ENCODE peak calls at places on chromosomes 11 and 22, in four cellular contexts. One of them, this sample, is unnamed.

GRCh38 chr11:129321076-129321475 is 54.6 kb upstream of the BARX2 start:
- DNase-seq in H1: no peak
- DNase-seq in GM12878: no peak
- DNase-seq in K562: no peak
- DNase-seq in this sample: peak

GRCh38 chr11:129416080-129416820 is 40.6 kb downstream of the BARX2 start:
- DNase-seq in H1: no peak
- DNase-seq in GM12878: no peak
- DNase-seq in K562: no peak
- DNase-seq in this sample: no peak

GRCh38 chr11:79437981-79438630 is 2.7 kb downstream of the TENM4 start:
- DNase-seq in H1: no peak
- DNase-seq in GM12878: no peak
- DNase-seq in K562: no peak
- DNase-seq in this sample: no peak

GRCh38 chr22:20238567-20239062 is 29.5 kb downstream of the RTN4R start:
- DNase-seq in H1: peak
- DNase-seq in GM12878: no peak
- DNase-seq in K562: peak
- DNase-seq in this sample: peak

GRCh38 chr11:34915136-34916013 is 804 bp downstream of the APIP start:
- DNase-seq in H1: no peak
- DNase-seq in GM12878: no peak
- DNase-seq in K562: no peak
- DNase-seq in this sample: no peak

GRCh38 chr11:12631651-12632050 is 42.6 kb upstream of the TEAD1 start:
- DNase-seq in H1: no peak
- DNase-seq in GM12878: no peak
- DNase-seq in K562: no peak
- DNase-seq in this sample: no peak

GRCh38 chr11:30451167-30451566 is 128.3 kb downstream of the ARL14EP start:
- DNase-seq in H1: no peak
- DNase-seq in GM12878: no peak
- DNase-seq in K562: no peak
- DNase-seq in this sample: no peak

GRCh38 chr22:21582801-21583740 is 15.6 kb downstream of the UBE2L3 start:
- DNase-seq in H1: no peak
- DNase-seq in GM12878: no peak
- DNase-seq in K562: no peak
- DNase-seq in this sample: no peak

GRCh38 chr22:41925783-41926460 is 684 bp downstream of the TNFRSF13C start:
- DNase-seq in H1: no peak
- DNase-seq in GM12878: no peak
- DNase-seq in K562: peak
- DNase-seq in this sample: peak

GRCh38 chr11:61037694-61038093 is 64.6 kb upstream of the CD5 start:
- DNase-seq in H1: no peak
- DNase-seq in GM12878: no peak
- DNase-seq in K562: no peak
- DNase-seq in this sample: no peak

GRCh38 chr11:19995131-19995530 is 165.1 kb downstream of the DBX1 start:
- DNase-seq in H1: no peak
- DNase-seq in GM12878: no peak
- DNase-seq in K562: peak
- DNase-seq in this sample: peak

GRCh38 chr11:79413258-79413657 is 27.6 kb downstream of the TENM4 start:
- DNase-seq in H1: no peak
- DNase-seq in GM12878: no peak
- DNase-seq in K562: no peak
- DNase-seq in this sample: no peak

GRCh38 chr11:75855191-75855590 is 40.2 kb downstream of the UVRAG start:
- DNase-seq in H1: no peak
- DNase-seq in GM12878: no peak
- DNase-seq in K562: no peak
- DNase-seq in this sample: no peak

GRCh38 chr22:29744902-29745301 is 21.9 kb downstream of the ZMAT5 start:
- DNase-seq in H1: no peak
- DNase-seq in GM12878: no peak
- DNase-seq in K562: no peak
- DNase-seq in this sample: no peak

GRCh38 chr11:10019906-10020682 is 273.9 kb downstream of the SBF2 start:
- DNase-seq in H1: no peak
- DNase-seq in GM12878: no peak
- DNase-seq in K562: no peak
- DNase-seq in this sample: peak

GRCh38 chr11:122604626-122605025 is 50.9 kb upstream of the UBASH3B start:
- DNase-seq in H1: no peak
- DNase-seq in GM12878: no peak
- DNase-seq in K562: no peak
- DNase-seq in this sample: no peak

GRCh38 chr11:61026121-61027031 is 54.9 kb downstream of the CD6 start:
- DNase-seq in H1: no peak
- DNase-seq in GM12878: no peak
- DNase-seq in K562: no peak
- DNase-seq in this sample: no peak

GRCh38 chr11:102485095-102485722 is 32.6 kb upstream of the TMEM123 start:
- DNase-seq in H1: no peak
- DNase-seq in GM12878: no peak
- DNase-seq in K562: no peak
- DNase-seq in this sample: peak

GRCh38 chr11:73240190-73240781 is 22.2 kb downstream of the P2RY2 start:
- DNase-seq in H1: no peak
- DNase-seq in GM12878: no peak
- DNase-seq in K562: no peak
- DNase-seq in this sample: no peak

GRCh38 chr11:130645164-130645859 is 196.9 kb downstream of the ADAMTS15 start:
- DNase-seq in H1: no peak
- DNase-seq in GM12878: no peak
- DNase-seq in K562: no peak
- DNase-seq in this sample: no peak

GRCh38 chr11:44315947-44316387 is 6.0 kb upstream of the ALX4 start:
- DNase-seq in H1: no peak
- DNase-seq in GM12878: no peak
- DNase-seq in K562: no peak
- DNase-seq in this sample: no peak

GRCh38 chr22:38260760-38261477 is 11.9 kb downstream of the TMEM184B start:
- DNase-seq in H1: no peak
- DNase-seq in GM12878: no peak
- DNase-seq in K562: no peak
- DNase-seq in this sample: peak

GRCh38 chr11:93166867-93167266 is 30.9 kb downstream of the SLC36A4 start:
- DNase-seq in H1: no peak
- DNase-seq in GM12878: no peak
- DNase-seq in K562: no peak
- DNase-seq in this sample: no peak

GRCh38 chr11:66915866-66916265 is 42.3 kb downstream of the PC start:
- DNase-seq in H1: no peak
- DNase-seq in GM12878: no peak
- DNase-seq in K562: no peak
- DNase-seq in this sample: no peak

GRCh38 chr11:45423475-45424081 is 137.4 kb upstream of the SYT13 start:
- DNase-seq in H1: no peak
- DNase-seq in GM12878: no peak
- DNase-seq in K562: no peak
- DNase-seq in this sample: no peak

DNA sequence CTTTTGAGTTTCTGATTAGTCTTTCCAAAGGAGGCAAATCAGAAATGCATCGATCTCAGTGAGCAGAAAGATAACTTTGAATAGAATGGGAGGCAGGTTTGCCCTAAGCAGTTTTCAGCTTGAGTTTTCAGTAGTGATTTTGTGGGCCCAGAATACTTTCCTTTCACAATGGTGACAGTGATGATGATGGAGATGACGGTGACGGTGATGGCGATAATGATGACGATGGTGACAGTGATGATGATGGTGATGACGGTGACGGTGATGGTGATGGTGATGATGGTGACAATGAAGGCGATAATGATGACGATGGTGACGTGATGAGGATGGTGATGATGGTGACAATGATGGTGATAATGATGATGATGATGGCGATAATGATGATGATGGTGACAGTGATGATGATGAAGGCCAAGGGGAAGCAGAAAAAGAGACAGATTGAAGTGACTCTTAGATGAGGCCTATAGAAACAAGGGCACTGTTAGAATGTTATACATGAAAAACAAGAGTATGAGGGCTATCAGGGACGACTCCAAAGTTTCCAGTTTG is 153.4 kb upstream of the B3GAT1 start:
- DNase-seq in H1: no peak
- DNase-seq in GM12878: no peak
- DNase-seq in K562: no peak
- DNase-seq in this sample: no peak
- TF ChIP-seq BRCA1 in H1: no peak
- TF ChIP-seq BRCA1 in GM12878: no peak
- TF ChIP-seq BRCA1 in K562: no peak
- TF ChIP-seq BRCA1 in this sample: no peak

DNA sequence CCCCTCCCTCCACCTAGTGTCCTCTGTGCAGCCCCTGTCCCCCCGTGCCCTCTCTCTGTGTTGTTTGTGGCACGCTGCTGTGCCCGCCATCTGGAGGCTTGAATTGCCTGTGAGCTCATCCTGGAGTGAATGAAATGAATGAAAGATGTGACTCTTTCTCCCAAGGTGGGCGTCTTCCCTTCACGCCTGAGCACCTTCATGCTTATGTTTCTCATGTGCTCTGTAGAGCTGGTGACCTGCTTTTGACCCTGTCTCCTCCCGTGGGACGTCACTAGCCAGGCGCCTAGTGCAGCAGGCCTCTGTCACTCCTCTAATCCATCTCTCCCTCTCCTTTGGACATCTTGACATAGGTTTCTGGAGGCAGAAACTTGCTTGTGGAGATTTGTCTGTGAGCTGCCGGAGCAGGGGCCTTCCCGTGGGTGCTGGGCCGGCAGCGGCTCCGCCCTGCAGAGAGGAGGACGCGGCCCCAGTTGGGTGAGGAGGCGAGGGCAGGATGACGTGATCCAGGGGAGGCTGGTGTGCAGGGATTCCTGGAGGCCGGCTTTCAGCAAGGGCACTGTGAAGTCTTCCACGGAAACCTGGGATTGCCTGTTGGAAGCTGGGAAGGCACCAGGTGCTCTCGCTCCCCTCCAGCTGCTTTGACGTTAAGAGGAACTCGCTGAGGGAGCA is 40.6 kb downstream of the MUC6 start:
- DNase-seq in H1: no peak
- DNase-seq in GM12878: peak
- DNase-seq in K562: peak
- DNase-seq in this sample: no peak
- TF ChIP-seq BRCA1 in H1: no peak
- TF ChIP-seq BRCA1 in GM12878: no peak
- TF ChIP-seq BRCA1 in K562: no peak
- TF ChIP-seq BRCA1 in this sample: no peak

DNA sequence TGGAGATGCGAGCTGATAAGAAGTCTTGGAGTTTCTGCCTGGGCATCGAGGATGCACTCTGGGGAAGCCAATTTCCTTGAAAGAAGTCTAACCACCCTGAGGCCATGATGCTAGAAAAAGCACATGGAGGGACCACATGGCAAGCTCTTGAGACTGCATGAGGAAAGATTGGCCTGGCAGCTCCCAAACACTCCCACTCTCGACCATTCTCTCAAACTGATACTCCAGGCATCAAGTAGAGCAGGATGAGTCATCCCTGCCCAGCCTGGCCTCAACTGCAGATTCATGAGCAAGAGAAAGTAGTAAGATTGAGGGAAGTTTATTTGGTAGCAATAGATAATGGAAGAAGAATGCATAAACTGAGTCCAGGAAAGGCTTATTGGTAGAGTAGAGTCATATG is 194.3 kb downstream of the KIF18A start:
- DNase-seq in H1: no peak
- DNase-seq in GM12878: no peak
- DNase-seq in K562: no peak
- DNase-seq in this sample: no peak
- TF ChIP-seq BRCA1 in H1: no peak
- TF ChIP-seq BRCA1 in GM12878: no peak
- TF ChIP-seq BRCA1 in K562: no peak
- TF ChIP-seq BRCA1 in this sample: no peak

GRCh38 chr11:113201055-113201818 is 113.1 kb upstream of the TTC12 start:
- DNase-seq in H1: no peak
- DNase-seq in GM12878: no peak
- DNase-seq in K562: no peak
- DNase-seq in this sample: no peak

GRCh38 chr11:113204280-113204679 is 110.1 kb upstream of the TTC12 start:
- DNase-seq in H1: no peak
- DNase-seq in GM12878: no peak
- DNase-seq in K562: no peak
- DNase-seq in this sample: no peak

GRCh38 chr11:113198907-113199660 is 115.3 kb upstream of the TTC12 start:
- DNase-seq in H1: no peak
- DNase-seq in GM12878: no peak
- DNase-seq in K562: no peak
- DNase-seq in this sample: no peak

GRCh38 chr11:113203332-113203731 is 111.1 kb upstream of the TTC12 start:
- DNase-seq in H1: no peak
- DNase-seq in GM12878: no peak
- DNase-seq in K562: no peak
- DNase-seq in this sample: no peak

DNA sequence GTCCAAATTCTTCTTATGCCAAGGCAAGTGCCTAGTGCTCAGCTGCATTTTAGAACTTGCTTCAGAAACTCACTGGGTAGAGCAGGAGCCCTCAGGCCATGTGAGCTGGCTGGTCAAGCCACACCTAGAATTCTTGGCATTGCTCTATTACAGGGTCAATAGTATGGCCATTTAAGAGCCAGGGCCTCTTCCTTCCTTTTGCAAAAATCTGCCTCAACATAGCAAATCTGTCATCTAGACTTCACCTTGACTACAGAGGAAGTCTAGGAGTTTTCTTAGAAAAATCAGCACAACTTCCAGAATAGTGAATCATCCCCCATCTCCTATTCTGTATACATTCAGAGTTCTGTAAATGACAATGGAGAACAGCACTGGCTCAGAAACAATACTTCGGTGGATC is 112.0 kb upstream of the TTC12 start:
- DNase-seq in H1: no peak
- DNase-seq in GM12878: no peak
- DNase-seq in K562: no peak
- DNase-seq in this sample: no peak
- TF ChIP-seq BRCA1 in H1: no peak
- TF ChIP-seq BRCA1 in GM12878: no peak
- TF ChIP-seq BRCA1 in K562: no peak
- TF ChIP-seq BRCA1 in this sample: no peak

GRCh38 chr11:104531075-104531474 is 367.1 kb upstream of the PDGFD start:
- DNase-seq in H1: peak
- DNase-seq in GM12878: no peak
- DNase-seq in K562: no peak
- DNase-seq in this sample: peak

GRCh38 chr11:104531894-104532293 is 366.4 kb downstream of the CASP12 start:
- DNase-seq in H1: no peak
- DNase-seq in GM12878: no peak
- DNase-seq in K562: no peak
- DNase-seq in this sample: no peak

GRCh38 chr11:104529916-104530315 is 366.0 kb upstream of the PDGFD start:
- DNase-seq in H1: no peak
- DNase-seq in GM12878: no peak
- DNase-seq in K562: no peak
- DNase-seq in this sample: no peak

GRCh38 chr11:104538313-104538712 is 359.9 kb downstream of the CASP12 start:
- DNase-seq in H1: no peak
- DNase-seq in GM12878: no peak
- DNase-seq in K562: no peak
- DNase-seq in this sample: no peak

GRCh38 chr11:104534268-104534667 is 364.0 kb downstream of the CASP12 start:
- DNase-seq in H1: no peak
- DNase-seq in GM12878: no peak
- DNase-seq in K562: no peak
- DNase-seq in this sample: no peak
- TF ChIP-seq BRCA1 in H1: no peak
- TF ChIP-seq BRCA1 in GM12878: no peak
- TF ChIP-seq BRCA1 in K562: no peak
- TF ChIP-seq BRCA1 in this sample: no peak

This sample was measured in HepG2.